ENCODE peak calls at places on chromosome 2, in five cellular contexts. X is mucosa of descending colon, B is astrocyte of the spinal cord, R is PC-9, H is prostate gland. N is an unnamed sample.

GRCh38 chr2:37633838-37634237 is 37.6 kb downstream of the CDC42EP3 start:
- DNase-seq in X (no peak), B (no peak), R (no peak), H (no peak), N (no peak)

GRCh38 chr2:85905187-85905666 is 16.4 kb upstream of the ST3GAL5 start:
- DNase-seq in X (no peak), B (peak), R (no peak), H (peak), N (peak)

GRCh38 chr2:96099861-96100798 is 16.2 kb downstream of the ADRA2B start:
- DNase-seq in X (peak), B (no peak), R (no peak), H (no peak), N (no peak)

GRCh38 chr2:166393008-166393407 is 17.3 kb upstream of the SCN9A start:
- DNase-seq in X (no peak), B (no peak), R (no peak), H (no peak), N (no peak)

GRCh38 chr2:26585100-26585499 is 56.1 kb downstream of the CIB4 start:
- DNase-seq in X (no peak), B (no peak), R (no peak), H (no peak), N (no peak)

GRCh38 chr2:128178650-128179460 is 87.9 kb downstream of the UGGT1 start:
- DNase-seq in X (no peak), B (peak), R (peak), H (peak), N (peak)

GRCh38 chr2:237161239-237161638 is 75.5 kb downstream of the COPS8 start:
- DNase-seq in X (no peak), B (no peak), R (no peak), H (no peak), N (peak)

GRCh38 chr2:217804786-217805678 is 197.8 kb downstream of the TNS1 start:
- DNase-seq in X (no peak), B (no peak), R (no peak), H (no peak), N (no peak)

GRCh38 chr2:200454839-200455801 is 54.7 kb downstream of the KCTD18 start:
- DNase-seq in X (no peak), B (peak), R (peak), H (no peak), N (peak)

GRCh38 chr2:105005170-105005569 is 32.7 kb upstream of the MRPS9 start:
- DNase-seq in X (no peak), B (no peak), R (no peak), H (no peak), N (no peak)

GRCh38 chr2:26269571-26270170 is 24.9 kb downstream of the HADHB start:
- DNase-seq in X (no peak), B (no peak), R (no peak), H (no peak), N (peak)

GRCh38 chr2:42974303-42974696 is 181.9 kb upstream of the HAAO start:
- DNase-seq in X (peak), B (no peak), R (no peak), H (no peak), N (no peak)

GRCh38 chr2:118202707-118203303 is 114.5 kb downstream of the INSIG2 start:
- DNase-seq in X (no peak), B (peak), R (peak), H (no peak), N (peak)

GRCh38 chr2:190404487-190404886 is 3.7 kb upstream of the MFSD6 start:
- DNase-seq in X (no peak), B (no peak), R (peak), H (no peak), N (peak)

GRCh38 chr2:230318190-230319121 is 8.5 kb upstream of the SP140L start:
- DNase-seq in X (no peak), B (no peak), R (no peak), H (no peak), N (no peak)
- H3K4me3 ChIP-seq in X (no peak), B (no peak), R (no peak), H (no peak), N (no peak)

GRCh38 chr2:63581266-63581961 is 6.9 kb downstream of the WDPCP start:
- DNase-seq in X (no peak), B (peak), R (no peak), H (no peak), N (peak)
- H3K4me3 ChIP-seq in X (no peak), B (no peak), R (no peak), H (no peak), N (no peak)

GRCh38 chr2:38750011-38750792 is 959 bp downstream of the SRSF7 start:
- DNase-seq in X (peak), B (peak), R (peak), H (peak), N (peak)

GRCh38 chr2:38748857-38749804 is 2.0 kb downstream of the SRSF7 start:
- DNase-seq in X (no peak), B (no peak), R (no peak), H (no peak), N (no peak)

GRCh38 chr2:38747819-38748218 is 3.3 kb downstream of the SRSF7 start:
- DNase-seq in X (no peak), B (no peak), R (no peak), H (no peak), N (no peak)

GRCh38 chr2:38747007-38747424 is 4.1 kb downstream of the SRSF7 start:
- DNase-seq in X (no peak), B (no peak), R (no peak), H (no peak), N (no peak)

DNA sequence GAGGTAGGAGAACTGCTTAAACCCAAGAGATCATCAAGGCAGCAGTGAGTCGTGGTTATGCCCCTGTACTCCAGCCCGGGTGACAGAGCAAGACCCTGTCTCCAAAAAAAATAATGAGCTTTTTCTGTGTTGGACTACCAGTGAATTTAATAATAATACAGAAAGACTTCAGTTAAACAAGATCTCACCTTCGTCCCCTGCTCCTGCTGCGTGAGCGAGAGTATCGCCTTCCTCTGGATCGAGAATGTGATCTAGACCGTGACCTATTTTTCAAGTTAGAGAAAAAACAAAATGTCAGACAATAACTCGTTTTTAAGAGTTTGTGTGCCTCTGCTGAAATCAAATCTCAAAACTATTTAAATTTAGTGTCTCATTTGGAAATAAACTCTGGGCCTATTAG is 2.8 kb downstream of the SRSF7 start:
- DNase-seq in X (no peak), B (no peak), R (no peak), H (no peak), N (no peak)
- H3K4me3 ChIP-seq in X (no peak), B (no peak), R (no peak), H (no peak), N (no peak)

GRCh38 chr2:230327418-230328154 is 593 bp downstream of the SP140L start:
- DNase-seq in X (no peak), B (no peak), R (no peak), H (no peak), N (no peak)
- H3K4me3 ChIP-seq in X (peak), B (peak), R (peak), H (peak), N (peak)

GRCh38 chr2:73993799-73994543 is 9.3 kb downstream of the TET3 start:
- DNase-seq in X (no peak), B (no peak), R (no peak), H (no peak), N (no peak)

GRCh38 chr2:73989972-73990371 is 5.3 kb downstream of the TET3 start:
- DNase-seq in X (no peak), B (no peak), R (no peak), H (no peak), N (no peak)

GRCh38 chr2:73993376-73993775 is 8.7 kb downstream of the TET3 start:
- DNase-seq in X (no peak), B (no peak), R (peak), H (no peak), N (no peak)

GRCh38 chr2:73990531-73990930 is 5.8 kb downstream of the TET3 start:
- DNase-seq in X (no peak), B (no peak), R (no peak), H (no peak), N (no peak)

GRCh38 chr2:73992036-73992435 is 7.3 kb downstream of the TET3 start:
- DNase-seq in X (no peak), B (no peak), R (peak), H (no peak), N (no peak)
- H3K4me3 ChIP-seq in X (no peak), B (no peak), R (no peak), H (no peak), N (no peak)

DNA sequence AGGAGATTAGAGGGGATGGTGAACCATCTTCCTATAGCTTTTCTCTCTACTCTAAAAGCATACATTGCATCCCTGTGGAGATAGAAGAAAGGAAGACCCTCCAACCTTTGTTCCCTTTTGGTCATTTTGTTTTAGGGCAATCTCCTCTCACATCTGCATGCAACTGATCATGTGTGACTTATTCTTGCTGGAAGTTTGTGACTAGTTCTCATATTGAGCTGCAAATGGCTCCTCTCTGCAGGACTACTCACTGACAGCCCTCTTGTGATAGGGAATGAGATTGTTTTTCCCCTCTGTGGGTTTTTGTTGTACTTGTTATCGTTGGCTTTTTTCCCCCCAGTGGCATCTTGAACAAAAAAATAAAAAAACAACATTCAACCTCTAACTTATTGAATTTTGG is 416.0 kb upstream of the CNTNAP5 start:
- DNase-seq in X (no peak), B (no peak), R (no peak), H (no peak), N (no peak)
- H3K4me3 ChIP-seq in X (no peak), B (no peak), R (no peak), H (no peak), N (no peak)

GRCh38 chr2:11903085-11903484 is 156.7 kb downstream of the LPIN1 start:
- DNase-seq in X (no peak), B (no peak), R (no peak), H (no peak), N (no peak)

GRCh38 chr2:11910971-11911370 is 164.5 kb downstream of the LPIN1 start:
- DNase-seq in X (no peak), B (no peak), R (no peak), H (no peak), N (no peak)

GRCh38 chr2:11904029-11904428 is 157.6 kb downstream of the LPIN1 start:
- DNase-seq in X (no peak), B (no peak), R (no peak), H (no peak), N (no peak)

GRCh38 chr2:11901351-11902069 is 155.1 kb downstream of the LPIN1 start:
- DNase-seq in X (no peak), B (no peak), R (no peak), H (no peak), N (no peak)

GRCh38 chr2:11907178-11907577 is 160.7 kb downstream of the LPIN1 start:
- DNase-seq in X (no peak), B (no peak), R (no peak), H (no peak), N (no peak)
- H3K4me3 ChIP-seq in X (no peak), B (no peak), R (no peak), H (no peak), N (no peak)

DNA sequence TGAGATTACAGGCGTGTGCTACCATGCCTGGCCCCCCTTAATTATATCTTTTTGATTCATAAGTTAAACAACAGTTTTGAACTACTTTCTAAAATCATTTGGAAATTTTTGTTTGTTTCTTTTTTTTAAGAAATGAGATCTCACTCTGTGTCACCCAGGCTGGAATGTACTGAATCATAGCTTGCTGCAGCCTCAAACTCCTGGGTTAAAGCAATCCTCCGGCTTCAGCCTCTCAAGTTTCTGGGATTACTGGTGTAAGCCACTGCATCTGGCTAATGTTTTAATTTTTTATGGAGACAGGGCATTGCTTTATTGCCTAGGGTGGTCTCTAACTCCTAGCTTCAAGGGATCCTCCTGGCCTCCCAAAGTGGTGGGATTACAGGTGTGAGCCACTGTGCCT is 71.5 kb downstream of the BABAM2 start:
- DNase-seq in X (no peak), B (peak), R (no peak), H (no peak), N (peak)
- H3K4me3 ChIP-seq in X (no peak), B (no peak), R (no peak), H (no peak), N (no peak)

GRCh38 chr2:231519975-231520555 is 10.2 kb downstream of the NMUR1 start:
- DNase-seq in X (no peak), B (no peak), R (no peak), H (no peak), N (no peak)
- H3K4me3 ChIP-seq in X (no peak), B (no peak), R (no peak), H (no peak), N (no peak)

GRCh38 chr2:15732341-15733077 is 140.8 kb downstream of the DDX1 start:
- DNase-seq in X (no peak), B (no peak), R (no peak), H (no peak), N (peak)
- H3K4me3 ChIP-seq in X (no peak), B (no peak), R (no peak), H (no peak), N (no peak)

N was measured in fibroblast of mammary gland.